ENCODE peak calls at places on chromosomes 2 and 18, in seven cellular contexts. Z is A549, Y is NB4, R is neural crest cell, F is AG09309, Q is kidney, J is astrocyte of the spinal cord. D is an unnamed sample.

GRCh38 chr18:56043691-56044090 is 455.7 kb upstream of the TCF4 start:
- DNase-seq in Z (no peak), Y (no peak), R (peak; percentile 28), F (no peak), Q (no peak), J (peak; percentile 5), D (peak; percentile 63)

GRCh38 chr2:10377052-10377746 is 70.9 kb downstream of the ODC1 start:
- DNase-seq in Z (no peak), Y (no peak), R (no peak), F (no peak), Q (peak; percentile 59), J (no peak), D (no peak)

GRCh38 chr18:58668897-58669296 is 2.4 kb upstream of the MALT1 start:
- DNase-seq in Z (no peak), Y (peak; percentile 14), R (no peak), F (no peak), Q (no peak), J (peak; percentile 83), D (no peak)

GRCh38 chr2:74862268-74862964 is 28.5 kb downstream of the HK2 start:
- DNase-seq in Z (no peak), Y (no peak), R (no peak), F (no peak), Q (no peak), J (no peak), D (no peak)

GRCh38 chr2:241217320-241218031 is 29.0 kb downstream of the ANO7 start:
- DNase-seq in Z (peak; percentile 82), Y (peak; percentile 52), R (peak; percentile 60), F (peak; percentile 11), Q (peak; percentile 94), J (peak; percentile 68), D (peak; percentile 74)

GRCh38 chr2:102736174-102736606 is 25.6 kb upstream of the TMEM182 start:
- DNase-seq in Z (peak; percentile 22), Y (no peak), R (no peak), F (no peak), Q (peak; percentile 69), J (peak; percentile 42), D (peak; percentile 27)

GRCh38 chr18:39946623-39947061 is 2008.4 kb upstream of the PIK3C3 start:
- DNase-seq in Z (peak; percentile 49), Y (no peak), R (no peak), F (no peak), Q (no peak), J (peak; percentile 91), D (peak; percentile 64)

GRCh38 chr2:23385351-23385747 is 370 bp downstream of the KLHL29 start:
- DNase-seq in Z (peak; percentile 42), Y (no peak), R (peak; percentile 33), F (no peak), Q (peak; percentile 86), J (peak; percentile 49), D (peak; percentile 51)

GRCh38 chr2:100423631-100424030 is 6.2 kb upstream of the CHST10 start:
- DNase-seq in Z (no peak), Y (no peak), R (no peak), F (no peak), Q (no peak), J (no peak), D (no peak)

GRCh38 chr2:105804266-105804665 is 59.6 kb downstream of the NCK2 start:
- DNase-seq in Z (no peak), Y (no peak), R (no peak), F (no peak), Q (no peak), J (peak; percentile 74), D (no peak)

GRCh38 chr2:50720695-50721314 is 311.1 kb downstream of the NRXN1 start:
- DNase-seq in Z (no peak), Y (no peak), R (no peak), F (no peak), Q (no peak), J (no peak), D (no peak)

GRCh38 chr2:143254108-143254507 is 124.9 kb downstream of the ARHGAP15 start:
- DNase-seq in Z (no peak), Y (no peak), R (no peak), F (no peak), Q (no peak), J (no peak), D (no peak)

GRCh38 chr18:79944746-79945117 is 6.7 kb downstream of the SLC66A2 start:
- DNase-seq in Z (no peak), Y (no peak), R (no peak), F (no peak), Q (peak; percentile 27), J (no peak), D (no peak)

GRCh38 chr2:237408280-237408679 is 5.7 kb downstream of the COL6A3 start:
- DNase-seq in Z (no peak), Y (no peak), R (no peak), F (no peak), Q (no peak), J (peak; percentile 47), D (no peak)

GRCh38 chr18:58788971-58789797 is 75.5 kb upstream of the ZNF532 start:
- DNase-seq in Z (peak; percentile 97), Y (no peak), R (peak; percentile 56), F (no peak), Q (peak; percentile 93), J (peak; percentile 80), D (peak; percentile 87)

GRCh38 chr2:238574490-238575271 is 148.0 kb downstream of the ASB1 start:
- DNase-seq in Z (no peak), Y (no peak), R (no peak), F (no peak), Q (no peak), J (no peak), D (no peak)
- TF ChIP-seq CTCF in Z (no peak), Y (peak; percentile 1), R (no peak), F (no peak), Q (no peak), J (no peak), D (no peak)

DNA sequence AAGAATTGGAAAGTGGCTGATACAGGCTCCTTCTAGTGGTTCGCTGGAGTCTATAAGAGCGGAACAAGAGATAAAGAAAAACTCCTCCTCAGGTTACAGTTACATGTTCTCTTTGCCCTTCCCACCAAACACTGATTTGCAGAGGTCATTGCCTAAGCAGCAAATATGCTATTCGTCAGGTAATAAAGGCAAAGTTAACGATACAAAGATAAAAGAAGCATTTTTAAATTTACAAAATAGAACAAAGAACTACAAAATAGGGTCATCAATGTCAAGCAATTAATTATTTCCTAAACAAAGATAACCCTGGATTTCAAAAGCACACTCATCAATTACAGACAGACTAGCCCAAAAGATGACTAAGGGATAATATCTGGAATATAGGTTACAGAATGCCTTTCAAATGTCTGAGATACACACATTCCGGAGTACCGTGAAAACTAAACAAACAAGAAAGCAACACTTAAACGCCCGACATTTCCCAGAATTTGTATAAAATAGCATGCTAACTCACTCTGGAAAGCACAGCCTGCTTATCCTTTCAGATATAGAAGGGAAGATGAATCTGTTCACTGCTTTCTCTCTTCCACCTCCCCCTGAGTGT is 186.4 kb downstream of the MREG start:
- DNase-seq in Z (peak; percentile 75), Y (no peak), R (no peak), F (no peak), Q (no peak), J (no peak), D (no peak)
- TF ChIP-seq CTCF in Z (no peak), Y (no peak), R (no peak), F (no peak), Q (no peak), J (peak; percentile 17), D (no peak)

GRCh38 chr18:72086421-72086820 is 457.7 kb downstream of the CBLN2 start:
- DNase-seq in Z (peak; percentile 32), Y (peak; percentile 49), R (no peak), F (no peak), Q (no peak), J (peak; percentile 50), D (no peak)
- TF ChIP-seq CTCF in Z (peak; percentile 22), Y (peak; percentile 48), R (peak; percentile 71), F (peak; percentile 36), Q (peak; percentile 41), J (peak; percentile 52), D (peak; percentile 62)

GRCh38 chr2:167144179-167144898 is 256.1 kb downstream of the XIRP2 start:
- DNase-seq in Z (no peak), Y (no peak), R (no peak), F (no peak), Q (no peak), J (peak; percentile 48), D (no peak)
- TF ChIP-seq CTCF in Z (no peak), Y (no peak), R (no peak), F (no peak), Q (no peak), J (no peak), D (no peak)

GRCh38 chr2:11932053-11932512 is 185.7 kb downstream of the LPIN1 start:
- DNase-seq in Z (no peak), Y (no peak), R (no peak), F (no peak), Q (no peak), J (no peak), D (no peak)

GRCh38 chr2:11936761-11937160 is 190.3 kb downstream of the LPIN1 start:
- DNase-seq in Z (no peak), Y (no peak), R (no peak), F (no peak), Q (no peak), J (no peak), D (no peak)

GRCh38 chr2:11930211-11930761 is 183.9 kb downstream of the LPIN1 start:
- DNase-seq in Z (no peak), Y (peak; percentile 49), R (no peak), F (no peak), Q (no peak), J (peak; percentile 30), D (no peak)

GRCh38 chr2:11933854-11934253 is 187.4 kb downstream of the LPIN1 start:
- DNase-seq in Z (no peak), Y (no peak), R (no peak), F (no peak), Q (no peak), J (no peak), D (no peak)

DNA sequence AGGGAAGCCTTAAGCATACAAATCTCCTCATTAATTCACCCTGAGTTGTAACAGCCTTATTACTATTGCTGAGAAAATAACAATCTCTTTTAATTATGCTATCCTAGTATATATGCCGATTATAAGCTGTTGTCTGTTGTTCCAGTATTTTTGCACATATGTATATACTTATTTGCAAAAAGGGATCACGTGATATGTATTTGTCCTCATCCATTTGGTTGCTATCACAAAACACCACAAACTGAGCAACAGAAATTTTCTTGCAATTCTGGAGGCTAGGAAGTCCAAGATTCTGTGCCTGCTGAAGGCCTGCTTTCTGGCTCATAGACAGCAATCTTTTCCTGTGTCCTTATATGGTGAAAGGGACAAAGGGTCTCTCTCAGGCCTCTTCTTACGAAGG is 186.5 kb downstream of the LPIN1 start:
- DNase-seq in Z (no peak), Y (no peak), R (no peak), F (no peak), Q (no peak), J (no peak), D (no peak)
- TF ChIP-seq CTCF in Z (no peak), Y (no peak), R (no peak), F (no peak), Q (no peak), J (no peak), D (no peak)

GRCh38 chr2:32553829-32554432 is 73.9 kb upstream of the TTC27 start:
- DNase-seq in Z (peak; percentile 69), Y (peak; percentile 73), R (no peak), F (peak; percentile 5), Q (no peak), J (peak; percentile 67), D (peak; percentile 2)
- TF ChIP-seq CTCF in Z (peak; percentile 88), Y (peak; percentile 69), R (peak; percentile 83), F (peak; percentile 62), Q (peak; percentile 53), J (peak; percentile 75), D (no peak)

D was measured in Calu3.